ENCODE peak calls at places on chromosomes 7 and 10, in nine cellular contexts. One of them, this sample, is unnamed. For H3K4me1, the result is how much of the 10 kb centered on the place peaks cover.

GRCh38 chr10:63917363-63917762 is 396.2 kb downstream of the REEP3 start:
- DNase-seq in upper lobe of left lung: no peak
- DNase-seq in HCT116: no peak
- DNase-seq in K562: no peak
- DNase-seq in H1: no peak
- DNase-seq in breast epithelium: no peak
- DNase-seq in sigmoid colon: no peak
- DNase-seq in spleen: no peak
- DNase-seq in suprapubic skin: no peak
- DNase-seq in this sample: no peak

GRCh38 chr10:2982146-2982545 is 85.2 kb upstream of the PFKP start:
- DNase-seq in H1: no peak
- DNase-seq in HCT116: no peak
- DNase-seq in upper lobe of left lung: no peak
- DNase-seq in spleen: no peak
- DNase-seq in K562: no peak
- DNase-seq in suprapubic skin: no peak
- DNase-seq in breast epithelium: no peak
- DNase-seq in sigmoid colon: no peak
- DNase-seq in this sample: no peak

GRCh38 chr10:483266-483665 is 206.2 kb downstream of the DIP2C start:
- DNase-seq in H1: no peak
- DNase-seq in K562: no peak
- DNase-seq in spleen: no peak
- DNase-seq in sigmoid colon: no peak
- DNase-seq in suprapubic skin: no peak
- DNase-seq in HCT116: no peak
- DNase-seq in breast epithelium: no peak
- DNase-seq in upper lobe of left lung: no peak
- DNase-seq in this sample: peak

GRCh38 chr7:128831178-128831993 is 1.2 kb downstream of the FLNC start:
- DNase-seq in H1: no peak
- DNase-seq in upper lobe of left lung: peak
- DNase-seq in HCT116: no peak
- DNase-seq in suprapubic skin: peak
- DNase-seq in spleen: peak
- DNase-seq in breast epithelium: no peak
- DNase-seq in sigmoid colon: peak
- DNase-seq in K562: peak
- DNase-seq in this sample: no peak

GRCh38 chr10:62352356-62352963 is 21.7 kb upstream of the ZNF365 start:
- DNase-seq in suprapubic skin: no peak
- DNase-seq in K562: no peak
- DNase-seq in HCT116: no peak
- DNase-seq in breast epithelium: no peak
- DNase-seq in upper lobe of left lung: no peak
- DNase-seq in H1: no peak
- DNase-seq in spleen: no peak
- DNase-seq in sigmoid colon: no peak
- DNase-seq in this sample: no peak

GRCh38 chr10:67790534-67791408 is 47.2 kb downstream of the DNAJC12 start:
- DNase-seq in suprapubic skin: no peak
- DNase-seq in upper lobe of left lung: no peak
- DNase-seq in K562: no peak
- DNase-seq in spleen: no peak
- DNase-seq in H1: no peak
- DNase-seq in HCT116: peak
- DNase-seq in sigmoid colon: no peak
- DNase-seq in breast epithelium: peak
- DNase-seq in this sample: no peak

GRCh38 chr10:1411451-1411850 is 325.9 kb downstream of the ADARB2 start:
- DNase-seq in H1: no peak
- DNase-seq in K562: no peak
- DNase-seq in suprapubic skin: no peak
- DNase-seq in HCT116: no peak
- DNase-seq in sigmoid colon: no peak
- DNase-seq in spleen: peak
- DNase-seq in upper lobe of left lung: peak
- DNase-seq in breast epithelium: no peak
- DNase-seq in this sample: no peak

GRCh38 chr7:151013356-151013727 is 11.0 kb downstream of the ATG9B start:
- DNase-seq in H1: no peak
- DNase-seq in K562: peak
- DNase-seq in HCT116: no peak
- DNase-seq in upper lobe of left lung: no peak
- DNase-seq in breast epithelium: no peak
- DNase-seq in suprapubic skin: no peak
- DNase-seq in spleen: no peak
- DNase-seq in sigmoid colon: no peak
- DNase-seq in this sample: no peak

GRCh38 chr7:20329389-20330175 is 1.1 kb upstream of the ITGB8 start:
- DNase-seq in suprapubic skin: peak
- DNase-seq in upper lobe of left lung: peak
- DNase-seq in sigmoid colon: peak
- DNase-seq in HCT116: peak
- DNase-seq in H1: no peak
- DNase-seq in breast epithelium: peak
- DNase-seq in spleen: peak
- DNase-seq in K562: peak
- DNase-seq in this sample: no peak
- TF ChIP-seq POLR2AphosphoS5 in suprapubic skin: no peak
- TF ChIP-seq POLR2AphosphoS5 in upper lobe of left lung: no peak
- TF ChIP-seq POLR2AphosphoS5 in sigmoid colon: peak
- TF ChIP-seq POLR2AphosphoS5 in HCT116: no peak
- TF ChIP-seq POLR2AphosphoS5 in H1: peak
- TF ChIP-seq POLR2AphosphoS5 in breast epithelium: peak
- TF ChIP-seq POLR2AphosphoS5 in spleen: no peak
- TF ChIP-seq POLR2AphosphoS5 in K562: no peak
- TF ChIP-seq POLR2AphosphoS5 in this sample: no peak

GRCh38 chr7:99616359-99617186 is at the start of gene ZSCAN25:
- DNase-seq in HCT116: peak
- DNase-seq in suprapubic skin: peak
- DNase-seq in upper lobe of left lung: peak
- DNase-seq in H1: peak
- DNase-seq in sigmoid colon: peak
- DNase-seq in breast epithelium: peak
- DNase-seq in K562: peak
- DNase-seq in spleen: peak
- DNase-seq in this sample: peak
- TF ChIP-seq POLR2A in HCT116: peak
- TF ChIP-seq POLR2A in suprapubic skin: no peak
- TF ChIP-seq POLR2A in upper lobe of left lung: peak
- TF ChIP-seq POLR2A in H1: peak
- TF ChIP-seq POLR2A in sigmoid colon: peak
- TF ChIP-seq POLR2A in breast epithelium: no peak
- TF ChIP-seq POLR2A in K562: peak
- TF ChIP-seq POLR2A in spleen: peak
- TF ChIP-seq POLR2A in this sample: no peak

GRCh38 chr7:81767883-81768282 is 2.0 kb downstream of the HGF start:
- DNase-seq in spleen: no peak
- DNase-seq in breast epithelium: no peak
- DNase-seq in HCT116: no peak
- DNase-seq in suprapubic skin: no peak
- DNase-seq in upper lobe of left lung: no peak
- DNase-seq in sigmoid colon: no peak
- DNase-seq in H1: no peak
- DNase-seq in K562: no peak
- DNase-seq in this sample: no peak

GRCh38 chr7:81770823-81771222 is 976 bp upstream of the HGF start:
- DNase-seq in breast epithelium: no peak
- DNase-seq in upper lobe of left lung: no peak
- DNase-seq in sigmoid colon: no peak
- DNase-seq in suprapubic skin: no peak
- DNase-seq in spleen: no peak
- DNase-seq in HCT116: no peak
- DNase-seq in H1: no peak
- DNase-seq in K562: no peak
- DNase-seq in this sample: no peak

GRCh38 chr7:81774496-81774895 is 4.6 kb upstream of the HGF start:
- DNase-seq in K562: no peak
- DNase-seq in suprapubic skin: no peak
- DNase-seq in spleen: no peak
- DNase-seq in breast epithelium: no peak
- DNase-seq in upper lobe of left lung: no peak
- DNase-seq in HCT116: no peak
- DNase-seq in sigmoid colon: no peak
- DNase-seq in H1: no peak
- DNase-seq in this sample: no peak

GRCh38 chr7:81768951-81769778 is 682 bp downstream of the HGF start:
- DNase-seq in H1: no peak
- DNase-seq in sigmoid colon: no peak
- DNase-seq in suprapubic skin: no peak
- DNase-seq in K562: no peak
- DNase-seq in breast epithelium: no peak
- DNase-seq in HCT116: no peak
- DNase-seq in upper lobe of left lung: no peak
- DNase-seq in spleen: no peak
- DNase-seq in this sample: no peak

DNA sequence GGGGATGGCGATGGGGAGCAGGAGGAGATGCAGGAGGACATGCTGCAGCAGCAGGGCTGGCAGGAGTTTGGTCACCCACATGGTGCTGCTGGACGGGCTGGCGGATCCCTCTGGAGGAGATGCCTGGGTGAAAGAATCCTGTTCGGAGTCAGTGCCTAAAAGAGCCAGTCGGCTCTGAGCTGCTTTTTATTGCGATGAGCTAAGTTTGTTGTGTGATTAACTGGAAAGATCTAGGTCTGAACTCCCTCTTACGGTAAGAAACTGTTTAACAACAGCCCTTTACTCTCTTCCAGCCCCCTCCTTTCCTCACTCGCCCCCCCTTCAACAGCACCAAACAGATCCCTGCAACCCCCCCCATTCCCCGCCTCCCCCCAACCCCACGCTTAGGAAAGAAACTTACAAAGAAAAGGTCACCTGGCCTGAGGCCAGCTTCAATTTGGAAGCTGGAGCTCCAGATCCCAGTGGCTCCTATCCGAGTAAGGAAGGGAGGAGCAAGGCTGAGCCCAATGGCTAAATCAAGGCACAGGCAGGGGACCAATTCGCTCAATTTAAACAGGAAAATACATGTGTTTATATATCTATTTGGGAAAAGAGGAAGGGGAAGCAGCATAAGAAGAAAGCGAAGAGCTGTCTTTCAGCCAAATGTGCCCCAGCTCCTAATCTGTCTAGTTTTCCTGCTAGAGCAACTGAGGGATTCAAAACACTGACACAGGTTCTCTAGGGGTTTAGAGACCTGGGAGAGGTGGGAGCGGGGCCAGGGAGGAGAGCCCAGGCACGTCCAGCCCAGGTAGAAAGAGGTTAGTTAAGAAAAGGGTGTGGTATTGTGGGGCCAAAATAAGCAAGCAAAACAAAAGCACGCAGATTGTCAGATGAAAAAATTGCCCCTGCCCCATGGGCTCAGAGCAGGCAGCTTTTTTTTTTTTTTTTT is at the start of gene HGF:
- DNase-seq in breast epithelium: peak
- DNase-seq in spleen: peak
- DNase-seq in K562: no peak
- DNase-seq in suprapubic skin: peak
- DNase-seq in upper lobe of left lung: peak
- DNase-seq in sigmoid colon: peak
- DNase-seq in HCT116: no peak
- DNase-seq in H1: no peak
- DNase-seq in this sample: peak
- H3K4me1 ChIP-seq in breast epithelium: under half
- H3K4me1 ChIP-seq in spleen: under half
- H3K4me1 ChIP-seq in K562: under half
- H3K4me1 ChIP-seq in suprapubic skin: under half
- H3K4me1 ChIP-seq in upper lobe of left lung: under half
- H3K4me1 ChIP-seq in sigmoid colon: under half
- H3K4me1 ChIP-seq in HCT116: under half
- H3K4me1 ChIP-seq in H1: under half
- H3K4me1 ChIP-seq in this sample: under half

GRCh38 chr10:15369642-15370211 is 1.4 kb downstream of the FAM171A1 start:
- DNase-seq in upper lobe of left lung: peak
- DNase-seq in sigmoid colon: no peak
- DNase-seq in HCT116: no peak
- DNase-seq in spleen: no peak
- DNase-seq in suprapubic skin: peak
- DNase-seq in K562: no peak
- DNase-seq in breast epithelium: no peak
- DNase-seq in H1: no peak
- DNase-seq in this sample: no peak

GRCh38 chr10:15370212-15370740 is 813 bp downstream of the FAM171A1 start:
- DNase-seq in breast epithelium: no peak
- DNase-seq in sigmoid colon: peak
- DNase-seq in spleen: peak
- DNase-seq in suprapubic skin: no peak
- DNase-seq in H1: no peak
- DNase-seq in HCT116: no peak
- DNase-seq in K562: peak
- DNase-seq in upper lobe of left lung: peak
- DNase-seq in this sample: no peak

GRCh38 chr10:15373199-15373598 is 2.1 kb upstream of the FAM171A1 start:
- DNase-seq in spleen: no peak
- DNase-seq in sigmoid colon: no peak
- DNase-seq in suprapubic skin: no peak
- DNase-seq in upper lobe of left lung: no peak
- DNase-seq in K562: no peak
- DNase-seq in breast epithelium: no peak
- DNase-seq in HCT116: no peak
- DNase-seq in H1: no peak
- DNase-seq in this sample: no peak

GRCh38 chr10:15368456-15368855 is 2.6 kb downstream of the FAM171A1 start:
- DNase-seq in suprapubic skin: no peak
- DNase-seq in spleen: no peak
- DNase-seq in K562: no peak
- DNase-seq in breast epithelium: no peak
- DNase-seq in sigmoid colon: no peak
- DNase-seq in upper lobe of left lung: no peak
- DNase-seq in H1: no peak
- DNase-seq in HCT116: no peak
- DNase-seq in this sample: no peak

DNA sequence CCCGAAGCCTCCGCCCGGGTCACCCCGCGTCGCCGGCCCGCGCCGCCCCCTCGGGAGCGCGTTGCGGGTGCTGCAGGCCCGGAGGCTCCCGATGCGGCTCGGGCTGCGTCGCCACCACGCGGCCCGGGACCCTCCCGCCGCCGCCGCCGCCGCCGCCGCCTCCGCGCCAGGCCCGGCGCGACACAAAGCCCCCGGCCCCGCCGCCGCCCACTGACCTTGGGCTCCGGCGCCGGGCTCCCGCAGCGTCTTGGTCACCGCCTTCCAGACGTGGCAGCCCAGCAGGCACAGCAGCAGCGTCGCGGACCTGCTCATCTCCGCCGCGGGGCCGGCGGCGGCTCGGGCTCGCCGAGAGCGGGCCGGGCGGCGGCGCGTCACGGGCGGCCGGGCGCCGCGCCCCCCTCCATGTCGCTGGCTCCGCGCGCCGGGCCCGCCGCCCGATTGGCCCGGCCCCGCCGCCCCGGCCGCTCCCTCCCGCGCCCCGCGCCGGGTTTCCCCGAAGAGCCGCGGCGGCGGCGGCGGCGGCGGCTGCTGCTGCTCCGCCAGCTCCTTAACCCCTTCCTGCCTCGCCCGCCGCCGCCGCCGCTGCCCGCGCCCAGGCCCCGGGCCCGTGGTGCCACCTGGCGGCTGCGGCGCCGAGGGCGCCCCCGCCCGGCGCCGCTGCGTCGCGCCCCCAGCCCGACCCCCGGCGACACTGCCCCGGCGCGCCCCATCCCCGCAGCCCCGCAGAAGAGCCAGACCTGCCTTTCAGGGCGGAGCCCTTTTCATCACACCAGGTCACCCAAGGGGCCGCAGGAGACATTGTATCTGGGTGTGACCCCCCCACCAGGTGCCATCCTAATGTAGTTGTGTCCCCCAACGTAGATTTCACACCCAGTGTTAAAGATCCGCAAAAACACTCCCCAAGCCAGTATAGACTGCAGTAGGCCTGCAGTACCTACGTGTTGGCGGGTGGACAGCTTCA is at the start of gene FAM171A1:
- DNase-seq in breast epithelium: no peak
- DNase-seq in K562: peak
- DNase-seq in sigmoid colon: peak
- DNase-seq in H1: no peak
- DNase-seq in upper lobe of left lung: peak
- DNase-seq in suprapubic skin: no peak
- DNase-seq in HCT116: no peak
- DNase-seq in spleen: peak
- DNase-seq in this sample: no peak
- TF ChIP-seq POLR2AphosphoS5 in breast epithelium: no peak
- TF ChIP-seq POLR2AphosphoS5 in K562: no peak
- TF ChIP-seq POLR2AphosphoS5 in sigmoid colon: no peak
- TF ChIP-seq POLR2AphosphoS5 in H1: no peak
- TF ChIP-seq POLR2AphosphoS5 in upper lobe of left lung: no peak
- TF ChIP-seq POLR2AphosphoS5 in suprapubic skin: no peak
- TF ChIP-seq POLR2AphosphoS5 in HCT116: no peak
- TF ChIP-seq POLR2AphosphoS5 in spleen: no peak
- TF ChIP-seq POLR2AphosphoS5 in this sample: no peak

This sample was measured in vagina.